ENCODE peak calls at places on chromosomes 3 and 15, in five cellular contexts. U, I, L, N and V are unnamed samples.
A peak's percentile ranks its signal among the peaks of the same experiment; 100 is the strongest.

GRCh38 chr3:142958707-142959106 is 4.8 kb downstream of the PAQR9 start:
- DNase-seq in U (no peak), I (no peak), L (peak; percentile 71), N (no peak), V (no peak)

GRCh38 chr3:21893250-21893649 is 142.2 kb upstream of the ZNF385D start:
- DNase-seq in U (no peak), I (no peak), L (no peak), N (no peak), V (no peak)

GRCh38 chr3:94117729-94118128 is 54.9 kb downstream of the NSUN3 start:
- DNase-seq in U (no peak), I (no peak), L (no peak), N (no peak), V (no peak)

GRCh38 chr15:80216911-80217310 is 35.1 kb downstream of the CTXND1 start:
- DNase-seq in U (no peak), I (no peak), L (no peak), N (no peak), V (no peak)

GRCh38 chr3:106560451-106560966 is 691.7 kb upstream of the CBLB start:
- DNase-seq in U (no peak), I (no peak), L (no peak), N (no peak), V (no peak)

GRCh38 chr3:72848703-72849081 is 447 bp upstream of the SHQ1 start:
- DNase-seq in U (no peak), I (no peak), L (no peak), N (no peak), V (no peak)

GRCh38 chr3:133457025-133457424 is 57.2 kb downstream of the BFSP2 start:
- DNase-seq in U (no peak), I (no peak), L (no peak), N (no peak), V (no peak)

GRCh38 chr15:63497642-63498100 is 6.7 kb upstream of the USP3 start:
- DNase-seq in U (no peak), I (peak; percentile 74), L (no peak), N (peak; percentile 56), V (no peak)

GRCh38 chr15:71677352-71677751 is 133.0 kb upstream of the NR2E3 start:
- DNase-seq in U (no peak), I (no peak), L (no peak), N (no peak), V (no peak)

GRCh38 chr15:67930720-67931119 is 90.9 kb upstream of the RNU6-1 start:
- DNase-seq in U (no peak), I (no peak), L (no peak), N (no peak), V (no peak)

GRCh38 chr15:98394546-98394945 is 253.8 kb upstream of the IGF1R start:
- DNase-seq in U (no peak), I (no peak), L (no peak), N (no peak), V (no peak)

GRCh38 chr3:108780235-108780634 is 23.0 kb upstream of the RETNLB start:
- DNase-seq in U (no peak), I (no peak), L (no peak), N (peak; percentile 18), V (no peak)

GRCh38 chr3:155604126-155604525 is 140.7 kb downstream of the PLCH1 start:
- DNase-seq in U (no peak), I (no peak), L (no peak), N (no peak), V (no peak)

GRCh38 chr3:179853176-179853575 is 183.6 kb downstream of the PEX5L start:
- DNase-seq in U (no peak), I (no peak), L (no peak), N (no peak), V (no peak)

DNA sequence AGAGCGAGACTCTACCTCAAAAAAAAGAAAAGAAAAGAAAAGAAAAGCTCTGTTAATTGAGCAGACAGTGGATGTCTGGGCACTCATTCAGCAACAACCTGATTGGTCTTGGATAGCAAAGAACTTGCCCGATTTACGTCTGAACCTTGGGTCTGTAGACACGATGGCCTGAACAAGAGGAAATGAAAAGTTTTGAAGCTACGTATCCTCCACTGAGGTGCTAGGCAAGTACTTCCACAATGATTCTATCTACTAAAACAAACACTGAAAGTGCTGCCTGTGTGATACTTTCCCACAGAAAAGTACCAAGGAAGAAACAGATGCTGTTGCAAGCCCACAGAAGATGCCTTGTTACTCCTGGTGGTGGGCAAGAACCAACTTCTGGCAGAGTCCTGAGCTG is 21.8 kb upstream of the MUSTN1 start:
- DNase-seq in U (no peak), I (no peak), L (no peak), N (no peak), V (no peak)
- H3K27ac ChIP-seq in U (no peak overlapping the region), I (peak overlapping the region; percentile 5), L (no peak overlapping the region), N (no peak overlapping the region), V (no peak overlapping the region)

GRCh38 chr15:25544076-25544475 is 105.3 kb upstream of the UBE3A start:
- DNase-seq in U (no peak), I (no peak), L (no peak), N (no peak), V (no peak)

GRCh38 chr15:25541228-25541627 is 102.4 kb upstream of the UBE3A start:
- DNase-seq in U (no peak), I (no peak), L (no peak), N (no peak), V (no peak)

GRCh38 chr15:25545017-25545416 is 106.2 kb upstream of the UBE3A start:
- DNase-seq in U (no peak), I (no peak), L (no peak), N (no peak), V (no peak)

GRCh38 chr15:25542648-25543047 is 103.8 kb upstream of the UBE3A start:
- DNase-seq in U (no peak), I (no peak), L (no peak), N (no peak), V (no peak)

DNA sequence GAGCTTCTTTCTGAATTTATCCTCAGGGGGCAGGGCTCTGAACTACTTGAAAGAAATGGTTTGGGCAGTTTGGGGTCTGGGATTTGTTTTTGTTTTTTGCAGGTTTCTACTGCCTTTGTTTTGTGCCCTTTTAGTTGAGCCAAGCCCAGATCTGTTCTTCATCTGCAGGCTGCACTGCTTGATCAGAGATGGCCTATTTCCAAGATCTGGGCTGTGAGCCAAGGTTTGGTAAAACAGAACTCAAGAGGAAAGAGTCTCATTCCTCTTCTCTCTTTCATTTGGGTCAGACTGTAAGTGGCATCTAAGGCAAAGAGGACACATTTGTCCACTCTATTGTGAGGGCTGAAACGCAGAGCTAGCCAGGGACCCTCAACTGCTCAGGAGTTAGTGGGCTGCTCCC is 104.3 kb upstream of the UBE3A start:
- DNase-seq in U (no peak), I (peak; percentile 31), L (no peak), N (no peak), V (peak; percentile 74)
- H3K27ac ChIP-seq in U (no peak overlapping the region), I (peak overlapping the region; percentile 53), L (no peak overlapping the region), N (no peak overlapping the region), V (no peak overlapping the region)

DNA sequence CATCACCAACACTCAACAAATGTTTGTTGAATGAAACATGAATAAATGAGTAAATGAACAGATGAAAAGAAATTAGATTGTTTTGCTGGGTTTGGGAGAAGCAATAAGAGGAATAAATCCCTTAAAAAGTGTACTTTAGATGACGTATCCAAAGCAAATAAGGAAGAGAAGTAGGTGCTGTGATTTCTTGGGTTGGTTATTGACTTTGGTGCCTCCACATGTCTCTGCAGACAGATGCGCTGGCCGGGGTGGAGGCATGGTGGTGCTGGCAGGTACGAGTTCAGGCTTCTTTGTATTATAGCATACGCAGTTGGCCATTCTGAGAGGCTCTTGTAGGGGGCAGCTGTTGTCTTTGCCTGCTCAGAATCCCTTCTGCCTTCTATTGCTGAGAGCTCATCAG is 178.9 kb downstream of the POLR2M start:
- DNase-seq in U (no peak), I (no peak), L (no peak), N (no peak), V (no peak)
- H3K27ac ChIP-seq in U (no peak overlapping the region), I (no peak overlapping the region), L (no peak overlapping the region), N (no peak overlapping the region), V (no peak overlapping the region)

GRCh38 chr3:197749315-197749600 is 425 bp upstream of the FYTTD1 start:
- DNase-seq in U (peak; percentile 73), I (peak; percentile 63), L (peak; percentile 35), N (peak; percentile 70), V (no peak)

GRCh38 chr3:197750396-197750831 is 731 bp downstream of the FYTTD1 start:
- DNase-seq in U (peak; percentile 55), I (peak; percentile 74), L (no peak), N (peak; percentile 35), V (peak; percentile 47)

GRCh38 chr3:197752107-197752506 is 2.4 kb downstream of the FYTTD1 start:
- DNase-seq in U (no peak), I (no peak), L (no peak), N (no peak), V (no peak)

GRCh38 chr3:197749601-197750395 is at the start of gene FYTTD1:
- DNase-seq in U (peak; percentile 66), I (peak; percentile 93), L (peak; percentile 61), N (peak; percentile 78), V (peak; percentile 83)

GRCh38 chr3:197750863-197751737 is 1.4 kb downstream of the FYTTD1 start:
- DNase-seq in U (no peak), I (peak; percentile 57), L (no peak), N (peak; percentile 16), V (peak; percentile 40)
- H3K27ac ChIP-seq in U (no peak overlapping the region), I (peak overlapping the region; percentile 100), L (peak overlapping the region; percentile 85), N (peak overlapping the region; percentile 82), V (peak overlapping the region; percentile 88)

GRCh38 chr3:69930564-69930963 is 69.0 kb upstream of the SAMMSON start:
- DNase-seq in U (no peak), I (no peak), L (no peak), N (no peak), V (no peak)
- H3K27ac ChIP-seq in U (no peak overlapping the region), I (no peak overlapping the region), L (no peak overlapping the region), N (no peak overlapping the region), V (peak overlapping the region; percentile 84)